ENCODE peak calls at places on chromosomes 4 and X, in six cellular contexts. W is activated CD4-positive, alpha-beta T cell treated with anti-CD3 and anti-CD28 coated beads, Interleukin-2, amount 50 U/mL, for 4 hours; F is Right ventricle myocardium inferior; E is effector CD8-positive, alpha-beta T cell; X is fibroblast of pulmonary artery; T is stromal cell of bone marrow. M is an unnamed sample.

GRCh38 chr4:1249148-1249730 is 309 bp upstream of the CTBP1 start:
- DNase-seq in W (peak), F (peak), E (peak), X (peak), T (peak), M (peak)

GRCh38 chrX:152810403-152810802 is 20.2 kb downstream of the CETN2 start:
- DNase-seq in F (no peak), T (no peak), X (no peak), E (no peak), W (no peak), M (peak)

GRCh38 chr4:172892300-172892699 is 276.3 kb upstream of the GALNT7 start:
- DNase-seq in X (peak), W (no peak), F (no peak), E (no peak), T (no peak), M (peak)

GRCh38 chr4:157999723-158000122 is 173.1 kb downstream of the GASK1B start:
- DNase-seq in W (no peak), T (no peak), F (no peak), E (no peak), X (no peak), M (no peak)

GRCh38 chr4:68002906-68003305 is 39.6 kb upstream of the TMPRSS11A start:
- DNase-seq in X (no peak), T (no peak), W (no peak), E (no peak), F (no peak), M (no peak)

GRCh38 chr4:5370286-5370685 is 319.0 kb downstream of the STK32B start:
- DNase-seq in T (no peak), X (no peak), F (no peak), E (no peak), W (no peak), M (peak)

GRCh38 chrX:10579753-10580060 is 40.7 kb downstream of the MID1 start:
- DNase-seq in T (no peak), E (no peak), W (no peak), F (no peak), X (peak), M (no peak)

GRCh38 chr4:67746797-67747495 is 7.2 kb downstream of the GNRHR start:
- DNase-seq in W (no peak), F (no peak), X (peak), T (peak), E (no peak), M (peak)

GRCh38 chrX:54495814-54496516 is at the start of gene FGD1:
- DNase-seq in T (peak), X (peak), F (peak), E (peak), W (peak), M (peak)

GRCh38 chrX:138018145-138018799 is 452.3 kb downstream of the ZIC3 start:
- DNase-seq in E (no peak), T (no peak), X (peak), F (no peak), W (no peak), M (no peak)

GRCh38 chr4:16056681-16057400 is 27.0 kb downstream of the PROM1 start:
- DNase-seq in T (no peak), E (no peak), F (no peak), W (no peak), X (no peak), M (no peak)

GRCh38 chrX:114800719-114801118 is 216.7 kb downstream of the IL13RA2 start:
- DNase-seq in F (no peak), E (no peak), X (peak), W (no peak), T (peak), M (peak)

GRCh38 chrX:151688695-151689094 is 6.6 kb upstream of the PRRG3 start:
- DNase-seq in W (no peak), E (no peak), T (no peak), X (no peak), F (no peak), M (no peak)

GRCh38 chr4:845233-845835 is 19.4 kb upstream of the CPLX1 start:
- DNase-seq in X (peak), F (peak), E (no peak), T (peak), W (no peak), M (no peak)

GRCh38 chr4:83605744-83606172 is 69.8 kb downstream of the GPAT3 start:
- DNase-seq in W (no peak), X (no peak), T (no peak), E (no peak), F (no peak), M (no peak)

GRCh38 chrX:129693343-129693742 is 38.6 kb upstream of the APLN start:
- DNase-seq in T (no peak), W (no peak), E (no peak), F (no peak), X (no peak), M (no peak)

GRCh38 chr4:94995684-94996394 is 238.1 kb downstream of the BMPR1B start:
- DNase-seq in E (no peak), F (no peak), X (peak), W (no peak), T (peak), M (peak)

GRCh38 chr4:34733185-34733916 is 1511.0 kb downstream of the ARAP2 start:
- DNase-seq in W (no peak), F (peak), T (no peak), X (no peak), E (no peak), M (no peak)

GRCh38 chr4:113945906-113946305 is 33.5 kb downstream of the ARSJ start:
- DNase-seq in X (peak), W (no peak), F (no peak), E (no peak), T (peak), M (peak)

GRCh38 chr4:1048781-1049590 is 37.6 kb downstream of the FGFRL1 start:
- DNase-seq in W (no peak), X (no peak), E (no peak), T (peak), F (peak), M (no peak)

GRCh38 chr4:184548651-184549341 is 74.4 kb upstream of the IRF2 start:
- DNase-seq in X (no peak), F (no peak), W (no peak), T (no peak), E (no peak), M (no peak)

GRCh38 chr4:159142254-159142653 is 39.4 kb downstream of the RAPGEF2 start:
- DNase-seq in X (peak), F (no peak), W (no peak), E (no peak), T (peak), M (peak)

GRCh38 chrX:17377047-17377692 is 2.2 kb downstream of the NHS start:
- DNase-seq in F (peak), X (peak), T (no peak), W (no peak), E (no peak), M (peak)

GRCh38 chrX:110847334-110847733 is 51.7 kb upstream of the CHRDL1 start:
- DNase-seq in W (no peak), E (no peak), X (peak), F (no peak), T (peak), M (peak)

GRCh38 chrX:137297167-137297566 is 263.4 kb upstream of the GPR101 start:
- DNase-seq in F (no peak), W (no peak), T (no peak), E (no peak), X (no peak), M (no peak)

GRCh38 chr4:141131738-141132688 is 1.3 kb downstream of the RNF150 start:
- DNase-seq in F (no peak), W (no peak), T (no peak), E (no peak), X (no peak), M (peak)

GRCh38 chrX:5176766-5177165 is 1051.9 kb downstream of the NLGN4X start:
- DNase-seq in F (no peak), X (no peak), W (no peak), E (no peak), T (no peak), M (no peak)

GRCh38 chr4:156594619-156595018 is 377.0 kb downstream of the PDGFC start:
- DNase-seq in E (no peak), T (no peak), F (peak), W (no peak), X (no peak), M (peak)

GRCh38 chr4:123856689-123857545 is 460.3 kb downstream of the SPRY1 start:
- DNase-seq in E (no peak), X (peak), W (no peak), T (peak), F (no peak), M (no peak)

GRCh38 chr4:130395871-130396270 is 1299.9 kb downstream of the C4orf33 start:
- DNase-seq in X (peak), F (no peak), E (no peak), T (peak), W (no peak), M (peak)

GRCh38 chrX:154529206-154529612 is 13.2 kb upstream of the FAM3A start:
- DNase-seq in T (no peak), X (peak), E (no peak), F (no peak), W (no peak), M (no peak)

GRCh38 chr4:6603128-6603527 is 28.1 kb downstream of the MAN2B2 start:
- DNase-seq in T (no peak), F (no peak), E (no peak), X (no peak), W (no peak), M (no peak)

GRCh38 chr4:74018771-74019170 is 19.7 kb downstream of the CXCL3 start:
- DNase-seq in X (no peak), T (no peak), E (no peak), W (no peak), F (no peak), M (peak)

GRCh38 chrX:125782184-125782583 is 383.9 kb downstream of the DCAF12L2 start:
- DNase-seq in X (no peak), E (no peak), F (no peak), T (no peak), W (no peak), M (no peak)

GRCh38 chr4:2337896-2338295 is 76.0 kb upstream of the MXD4 start:
- DNase-seq in E (no peak), F (no peak), W (no peak), X (no peak), T (no peak), M (no peak)

GRCh38 chr4:3318561-3319021 is 25.8 kb downstream of the RGS12 start:
- DNase-seq in E (no peak), T (no peak), W (no peak), F (no peak), X (no peak), M (no peak)

GRCh38 chr4:74114234-74114633 is 15.2 kb upstream of the CXCL2 start:
- DNase-seq in E (no peak), F (no peak), W (no peak), X (peak), T (peak), M (peak)

GRCh38 chr4:118417325-118417724 is 64.5 kb upstream of the PRSS12 start:
- DNase-seq in T (no peak), E (no peak), X (no peak), F (no peak), W (no peak), M (peak)

GRCh38 chr4:5045099-5045498 is 6.2 kb upstream of the STK32B start:
- DNase-seq in T (no peak), E (no peak), W (no peak), F (no peak), X (no peak), M (no peak)

GRCh38 chr4:47640911-47641310 is 155.8 kb downstream of the ATP10D start:
- DNase-seq in X (peak), E (no peak), F (no peak), W (no peak), T (no peak), M (no peak)

M was measured in mammary epithelial cell.